ENCODE peak calls at places on chromosomes 12 and 14, in seven cellular contexts. L is neural progenitor cell, X is fibroblast of pulmonary artery, P is lung, F is cardiac fibroblast, J is ascending aorta, O is hepatocyte. M is an unnamed sample.

GRCh38 chr14:67934087-67934486 is 114.5 kb downstream of the RAD51B start:
- DNase-seq in L (peak), X (peak), P (peak), F (peak), J (no peak), O (peak), M (peak)

GRCh38 chr12:92928431-92928961 is 599 bp downstream of the EEA1 start:
- DNase-seq in L (no peak), X (peak), P (peak), F (peak), J (no peak), O (peak), M (peak)

GRCh38 chr12:39435531-39435930 is 7.4 kb downstream of the KIF21A start:
- DNase-seq in L (no peak), X (no peak), P (no peak), F (no peak), J (no peak), O (no peak), M (no peak)

GRCh38 chr12:67621926-67622325 is 26.6 kb upstream of the DYRK2 start:
- DNase-seq in L (no peak), X (no peak), P (no peak), F (no peak), J (no peak), O (no peak), M (no peak)

GRCh38 chr12:45416161-45416560 is 200.3 kb downstream of the ANO6 start:
- DNase-seq in L (no peak), X (no peak), P (no peak), F (peak), J (no peak), O (no peak), M (no peak)

GRCh38 chr14:66001356-66001755 is 484.8 kb upstream of the CCDC196 start:
- DNase-seq in L (no peak), X (no peak), P (no peak), F (no peak), J (no peak), O (no peak), M (no peak)

GRCh38 chr12:54654926-54655325 is 6.8 kb upstream of the DCD start:
- DNase-seq in L (peak), X (no peak), P (no peak), F (no peak), J (no peak), O (no peak), M (no peak)

GRCh38 chr14:99175331-99176155 is 96.5 kb downstream of the BCL11B start:
- DNase-seq in L (no peak), X (no peak), P (no peak), F (no peak), J (no peak), O (no peak), M (no peak)

GRCh38 chr14:55446833-55447232 is 6.4 kb upstream of the TBPL2 start:
- DNase-seq in L (no peak), X (peak), P (no peak), F (peak), J (no peak), O (peak), M (no peak)

GRCh38 chr12:38392584-38393144 is 76.1 kb downstream of the ALG10B start:
- DNase-seq in L (no peak), X (peak), P (no peak), F (peak), J (no peak), O (peak), M (no peak)

GRCh38 chr14:86961106-86961716 is 1031.8 kb downstream of the GALC start:
- DNase-seq in L (peak), X (peak), P (no peak), F (peak), J (no peak), O (peak), M (no peak)

GRCh38 chr12:52250048-52250990 is 17.3 kb downstream of the KRT7 start:
- DNase-seq in L (peak), X (no peak), P (no peak), F (no peak), J (no peak), O (no peak), M (no peak)

GRCh38 chr12:83468988-83469908 is 782.5 kb downstream of the TMTC2 start:
- DNase-seq in L (no peak), X (no peak), P (no peak), F (no peak), J (no peak), O (no peak), M (no peak)

GRCh38 chr12:25716842-25717241 is 163.8 kb upstream of the LMNTD1 start:
- DNase-seq in L (no peak), X (no peak), P (no peak), F (peak), J (no peak), O (no peak), M (no peak)

GRCh38 chr12:80056845-80057244 is 42.5 kb upstream of the OTOGL start:
- DNase-seq in L (no peak), X (peak), P (no peak), F (peak), J (no peak), O (no peak), M (peak)

GRCh38 chr12:47801170-47801903 is 18.4 kb downstream of the HDAC7 start:
- DNase-seq in L (peak), X (no peak), P (no peak), F (peak), J (no peak), O (no peak), M (no peak)

GRCh38 chr12:131818821-131819585 is 9.2 kb upstream of the MMP17 start:
- DNase-seq in L (no peak), X (no peak), P (no peak), F (no peak), J (no peak), O (no peak), M (no peak)

GRCh38 chr12:10632226-10632625 is 18.8 kb upstream of the MAGOHB start:
- DNase-seq in L (no peak), X (no peak), P (no peak), F (peak), J (no peak), O (no peak), M (no peak)

GRCh38 chr14:95876769-95877490 is at the start of gene TUNAR:
- DNase-seq in L (peak), X (peak), P (no peak), F (peak), J (no peak), O (no peak), M (no peak)

GRCh38 chr12:119868992-119869391 is 8.1 kb downstream of the CIT start:
- DNase-seq in L (no peak), X (peak), P (no peak), F (peak), J (no peak), O (no peak), M (no peak)

GRCh38 chr12:121205491-121205890 is 4.4 kb upstream of the P2RX4 start:
- DNase-seq in L (no peak), X (no peak), P (no peak), F (no peak), J (no peak), O (no peak), M (no peak)

GRCh38 chr12:121209221-121209620 is 708 bp upstream of the P2RX4 start:
- DNase-seq in L (no peak), X (no peak), P (no peak), F (no peak), J (no peak), O (no peak), M (no peak)

GRCh38 chr12:121214171-121214777 is 4.3 kb downstream of the P2RX4 start:
- DNase-seq in L (no peak), X (peak), P (no peak), F (peak), J (no peak), O (peak), M (no peak)

GRCh38 chr12:121212875-121213274 is 2.9 kb downstream of the P2RX4 start:
- DNase-seq in L (no peak), X (no peak), P (no peak), F (no peak), J (no peak), O (no peak), M (no peak)

GRCh38 chr12:121209629-121210572 is at the start of gene P2RX4:
- DNase-seq in L (peak), X (peak), P (peak), F (peak), J (peak), O (peak), M (peak)
- TF ChIP-seq CTCF in L (peak), X (no peak), P (no peak), F (peak), J (peak), O (peak), M (peak)

DNA sequence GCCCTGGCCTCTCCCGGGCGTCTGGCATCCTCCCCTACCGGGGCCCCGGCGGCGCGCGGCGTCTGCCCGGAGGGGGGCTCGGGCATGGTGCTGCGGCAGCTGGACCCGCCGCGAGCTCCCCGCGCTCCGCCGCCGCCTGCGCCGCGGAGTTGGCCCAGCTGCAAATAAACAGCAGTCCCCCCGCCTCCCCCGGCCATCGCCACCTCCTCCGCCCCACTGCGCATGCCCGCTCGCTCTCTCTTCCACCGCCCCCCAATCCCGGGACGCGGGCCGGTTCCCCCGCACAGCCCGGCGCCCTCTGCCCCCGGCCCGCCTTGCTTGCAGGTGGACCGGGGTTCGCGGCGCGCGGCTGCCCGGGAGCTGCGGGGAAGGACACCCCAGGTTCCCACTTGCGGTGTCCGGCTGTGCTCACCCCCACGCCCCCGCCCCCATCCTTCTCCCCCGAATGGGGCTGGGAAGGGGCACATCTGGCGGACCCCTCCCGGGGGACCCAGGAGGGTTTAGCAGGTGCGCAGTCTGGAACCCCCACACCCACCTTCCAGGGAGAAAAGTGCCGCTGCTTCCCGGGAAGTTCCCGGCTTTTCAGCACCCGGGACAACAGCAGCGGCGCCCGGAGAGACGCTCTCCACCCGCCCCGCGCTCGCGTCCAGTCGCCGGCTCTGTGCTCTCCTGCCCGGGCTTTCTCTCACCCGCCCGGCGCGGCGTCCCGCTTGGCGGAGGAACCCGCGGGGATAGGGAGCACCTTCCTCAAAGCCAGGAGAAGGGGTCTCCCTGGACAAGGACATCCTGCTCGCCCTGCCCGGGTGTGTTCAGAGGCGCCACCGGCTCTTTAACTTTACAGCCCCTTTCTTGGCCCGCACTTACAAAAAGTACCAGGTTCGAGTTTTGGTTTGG is at the start of gene TMTC1:
- DNase-seq in L (peak), X (peak), P (peak), F (peak), J (peak), O (peak), M (peak)
- H3K4me3 ChIP-seq in L (peak), X (peak), P (peak), F (peak), J (peak), O (peak), M (peak)

GRCh38 chr14:24275524-24276139 is 4.2 kb upstream of the RABGGTA start:
- DNase-seq in L (peak), X (no peak), P (no peak), F (no peak), J (no peak), O (no peak), M (no peak)
- TF ChIP-seq CTCF in L (peak), X (no peak), P (no peak), F (no peak), J (no peak), O (no peak), M (no peak)

DNA sequence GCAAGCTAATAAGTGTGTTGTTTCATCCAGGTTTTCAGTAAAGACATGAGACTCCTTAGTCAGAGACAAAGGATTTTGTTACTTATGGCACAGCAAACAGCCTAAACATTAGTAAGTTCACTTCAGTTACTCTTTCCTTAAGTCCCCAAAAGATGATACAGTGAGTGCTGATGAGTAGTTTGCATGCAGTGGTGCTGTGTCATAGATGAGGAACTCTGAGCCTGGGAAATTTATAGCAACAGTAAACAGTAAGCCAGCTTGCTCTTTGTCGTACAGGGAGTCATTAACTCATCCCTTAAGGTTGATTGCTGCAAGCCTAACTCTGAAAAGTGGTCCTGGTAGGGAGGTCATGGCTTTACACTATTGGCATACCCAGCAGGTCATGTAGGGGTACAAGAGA is 208.6 kb upstream of the OR4E1 start:
- DNase-seq in L (no peak), X (no peak), P (no peak), F (peak), J (no peak), O (no peak), M (no peak)
- H3K4me3 ChIP-seq in L (no peak), X (no peak), P (no peak), F (no peak), J (no peak), O (no peak), M (no peak)

GRCh38 chr12:69744109-69744508 is 5.4 kb downstream of the RAB3IP start:
- DNase-seq in L (no peak), X (no peak), P (no peak), F (no peak), J (no peak), O (no peak), M (no peak)

GRCh38 chr12:69733638-69734037 is 5.0 kb upstream of the RAB3IP start:
- DNase-seq in L (no peak), X (no peak), P (no peak), F (no peak), J (no peak), O (no peak), M (no peak)

GRCh38 chr12:69739287-69740191 is 879 bp downstream of the RAB3IP start:
- DNase-seq in L (peak), X (peak), P (peak), F (peak), J (no peak), O (peak), M (peak)

DNA sequence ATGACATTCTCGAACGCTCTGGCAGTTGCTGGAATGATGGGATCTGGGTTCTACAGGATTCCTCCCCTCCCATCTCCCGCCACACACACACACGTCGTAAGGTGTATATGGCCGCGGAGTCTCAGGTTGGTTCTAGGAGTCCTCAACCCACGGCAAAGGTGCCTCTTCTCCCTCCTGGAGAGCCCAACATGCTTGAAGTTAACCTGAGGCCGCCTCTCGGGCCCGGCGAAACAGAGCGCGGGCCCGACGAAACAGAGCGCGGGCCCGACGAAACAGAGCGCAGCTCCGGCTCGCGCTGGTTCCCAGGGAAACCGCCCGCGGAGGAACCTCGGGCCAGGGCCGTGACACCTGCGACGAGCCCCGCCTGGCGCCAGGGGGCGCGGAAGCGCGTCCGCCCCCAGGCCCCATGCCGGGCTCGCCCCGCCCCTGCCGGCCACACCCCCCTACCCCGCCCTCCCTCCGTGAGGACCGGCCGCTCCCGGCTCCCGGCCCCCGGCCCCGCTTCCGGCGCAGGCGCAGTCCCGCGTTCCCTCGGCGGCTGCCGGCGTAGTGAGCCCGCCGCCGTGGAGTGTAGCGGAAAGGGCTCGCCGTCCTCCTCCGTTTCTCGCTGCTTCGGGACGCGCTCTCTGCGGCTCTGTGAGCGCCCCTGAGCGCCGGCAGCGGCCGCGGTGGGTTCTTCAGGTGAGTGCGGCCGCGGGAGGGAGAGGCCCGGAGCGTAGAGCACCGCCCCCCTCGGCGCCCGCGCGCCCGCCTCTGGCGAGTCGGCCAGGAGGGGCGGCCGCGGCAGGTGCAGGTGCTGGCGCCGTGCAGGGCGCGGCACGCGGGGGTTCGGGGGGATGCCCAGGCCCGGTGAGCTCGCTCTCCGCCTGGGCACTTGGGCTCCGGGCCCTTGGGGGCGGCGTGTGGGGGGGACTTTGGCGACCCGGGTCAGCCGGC is at the start of gene RAB3IP:
- DNase-seq in L (peak), X (peak), P (peak), F (peak), J (peak), O (peak), M (peak)
- TF ChIP-seq CTCF in L (peak), X (peak), P (peak), F (peak), J (peak), O (peak), M (peak)

GRCh38 chr12:6452908-6453630 is 1.2 kb downstream of the TAPBPL start:
- DNase-seq in L (no peak), X (no peak), P (peak), F (no peak), J (no peak), O (no peak), M (no peak)
- H3K4me3 ChIP-seq in L (no peak), X (peak), P (no peak), F (peak), J (peak), O (no peak), M (peak)

GRCh38 chr14:94309721-94310120 is 13.4 kb downstream of the SERPINA6 start:
- DNase-seq in L (no peak), X (no peak), P (no peak), F (no peak), J (no peak), O (no peak), M (no peak)

GRCh38 chr14:94314890-94315289 is 8.2 kb downstream of the SERPINA6 start:
- DNase-seq in L (no peak), X (no peak), P (no peak), F (no peak), J (no peak), O (no peak), M (no peak)

GRCh38 chr14:94310248-94310647 is 12.9 kb downstream of the SERPINA6 start:
- DNase-seq in L (no peak), X (no peak), P (no peak), F (no peak), J (no peak), O (no peak), M (no peak)

GRCh38 chr14:94313991-94314655 is 9.0 kb downstream of the SERPINA6 start:
- DNase-seq in L (no peak), X (peak), P (no peak), F (peak), J (no peak), O (no peak), M (no peak)

DNA sequence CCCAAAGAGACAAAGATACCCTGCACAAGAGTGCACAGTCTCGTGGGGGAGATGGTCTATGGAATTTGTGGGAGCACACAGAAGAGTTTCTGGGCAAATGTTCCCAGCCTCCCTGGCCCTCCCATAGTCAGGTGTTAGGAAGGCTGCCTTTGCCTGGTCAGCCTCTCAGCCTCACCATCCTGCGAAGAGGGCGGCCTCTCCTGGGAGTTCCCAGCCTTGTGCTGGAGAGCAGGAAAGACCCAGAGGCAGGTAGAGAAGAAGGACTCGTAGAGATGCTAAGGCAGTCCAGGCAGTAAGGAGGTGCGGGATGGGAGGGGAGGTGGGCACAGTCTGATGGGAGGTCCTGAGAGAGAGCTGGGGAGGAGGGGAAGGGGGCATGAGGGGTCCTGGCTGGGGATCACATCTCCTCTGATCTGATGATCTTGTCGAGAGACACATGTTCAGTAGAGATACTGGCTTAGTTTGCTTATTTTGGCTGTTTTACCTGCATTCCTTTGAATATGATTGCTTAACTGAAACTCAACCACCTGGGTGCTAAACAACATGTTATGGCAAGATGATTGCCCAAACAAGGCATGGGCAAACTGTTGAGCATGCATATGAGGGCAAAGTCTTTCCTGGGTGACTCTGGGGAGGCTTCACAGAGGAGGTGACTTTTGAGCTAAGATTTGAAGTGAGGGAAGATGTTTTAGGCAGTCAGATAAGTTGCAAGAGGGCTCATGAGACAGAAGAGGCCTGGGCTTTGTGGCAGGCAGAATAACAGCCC is 10.5 kb downstream of the SERPINA6 start:
- DNase-seq in L (no peak), X (no peak), P (peak), F (no peak), J (no peak), O (no peak), M (no peak)
- TF ChIP-seq CTCF in L (no peak), X (no peak), P (no peak), F (no peak), J (no peak), O (no peak), M (no peak)

DNA sequence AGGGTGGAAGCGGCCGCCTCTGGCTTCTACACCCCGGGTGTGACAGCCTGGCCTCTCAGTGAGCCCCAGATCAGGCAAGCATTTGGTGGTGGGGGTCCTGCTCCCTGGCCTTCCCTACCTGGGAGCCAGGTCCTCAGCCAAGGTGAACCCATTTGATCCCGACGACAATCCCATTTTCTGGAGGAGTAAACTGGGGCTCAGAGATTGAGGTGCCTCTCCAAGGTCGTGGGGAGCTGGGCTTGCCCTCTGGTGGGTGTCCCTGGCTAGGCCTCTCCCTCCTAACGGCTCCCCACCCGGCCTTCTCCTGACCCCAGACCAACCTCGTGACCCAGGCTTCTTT is 2.7 kb upstream of the EXOC3L4 start:
- DNase-seq in L (no peak), X (no peak), P (no peak), F (no peak), J (no peak), O (no peak), M (no peak)
- H3K4me3 ChIP-seq in L (peak), X (no peak), P (peak), F (peak), J (peak), O (no peak), M (peak)

GRCh38 chr12:42342028-42342427 is 16.1 kb downstream of the PPHLN1 start:
- DNase-seq in L (no peak), X (no peak), P (no peak), F (no peak), J (no peak), O (no peak), M (no peak)

GRCh38 chr12:42346603-42347002 is 20.6 kb downstream of the PPHLN1 start:
- DNase-seq in L (no peak), X (no peak), P (no peak), F (no peak), J (no peak), O (no peak), M (no peak)

GRCh38 chr12:42338280-42338679 is 12.3 kb downstream of the PPHLN1 start:
- DNase-seq in L (no peak), X (no peak), P (no peak), F (no peak), J (no peak), O (no peak), M (no peak)

GRCh38 chr12:42343721-42344120 is 17.8 kb downstream of the PPHLN1 start:
- DNase-seq in L (no peak), X (no peak), P (no peak), F (no peak), J (no peak), O (no peak), M (no peak)
- TF ChIP-seq CTCF in L (no peak), X (no peak), P (no peak), F (no peak), J (no peak), O (no peak), M (no peak)

M was measured in uterus.